ENCODE peak calls at places on chromosome 22, in eight cellular contexts. One of them, this sample, is unnamed.

GRCh38 chr22:39699631-39700348 is 129.2 kb downstream of the CACNA1I start:
- DNase-seq in ascending aorta: no peak
- DNase-seq in kidney: no peak
- DNase-seq in AG04450: no peak
- DNase-seq in cardiac muscle cell: no peak
- DNase-seq in left ventricle myocardium inferior: no peak
- DNase-seq in choroid plexus epithelial cell: no peak
- DNase-seq in body of pancreas: no peak
- DNase-seq in this sample: no peak

GRCh38 chr22:32615874-32616564 is 141.4 kb downstream of the FBXO7 start:
- DNase-seq in kidney: no peak
- DNase-seq in left ventricle myocardium inferior: no peak
- DNase-seq in cardiac muscle cell: no peak
- DNase-seq in body of pancreas: no peak
- DNase-seq in ascending aorta: no peak
- DNase-seq in choroid plexus epithelial cell: no peak
- DNase-seq in AG04450: no peak
- DNase-seq in this sample: no peak

GRCh38 chr22:31947296-31947695 is 3.0 kb downstream of the YWHAH start:
- DNase-seq in choroid plexus epithelial cell: peak
- DNase-seq in kidney: no peak
- DNase-seq in body of pancreas: no peak
- DNase-seq in AG04450: no peak
- DNase-seq in ascending aorta: no peak
- DNase-seq in cardiac muscle cell: peak
- DNase-seq in left ventricle myocardium inferior: no peak
- DNase-seq in this sample: no peak

GRCh38 chr22:46109474-46110003 is 40.8 kb upstream of the PPARA start:
- DNase-seq in body of pancreas: no peak
- DNase-seq in AG04450: no peak
- DNase-seq in choroid plexus epithelial cell: no peak
- DNase-seq in ascending aorta: no peak
- DNase-seq in cardiac muscle cell: no peak
- DNase-seq in left ventricle myocardium inferior: no peak
- DNase-seq in kidney: no peak
- DNase-seq in this sample: no peak

GRCh38 chr22:48352086-48352911 is 1475.4 kb downstream of the BRD1 start:
- DNase-seq in body of pancreas: no peak
- DNase-seq in AG04450: no peak
- DNase-seq in cardiac muscle cell: no peak
- DNase-seq in choroid plexus epithelial cell: no peak
- DNase-seq in ascending aorta: no peak
- DNase-seq in kidney: peak
- DNase-seq in left ventricle myocardium inferior: no peak
- DNase-seq in this sample: no peak

GRCh38 chr22:29840498-29840897 is 2.4 kb upstream of the ASCC2 start:
- DNase-seq in body of pancreas: no peak
- DNase-seq in cardiac muscle cell: no peak
- DNase-seq in kidney: no peak
- DNase-seq in choroid plexus epithelial cell: no peak
- DNase-seq in AG04450: no peak
- DNase-seq in ascending aorta: no peak
- DNase-seq in left ventricle myocardium inferior: no peak
- DNase-seq in this sample: no peak

GRCh38 chr22:18976197-18976751 is 40.2 kb upstream of the PRODH start:
- DNase-seq in AG04450: no peak
- DNase-seq in body of pancreas: peak
- DNase-seq in left ventricle myocardium inferior: no peak
- DNase-seq in kidney: peak
- DNase-seq in choroid plexus epithelial cell: no peak
- DNase-seq in ascending aorta: no peak
- DNase-seq in cardiac muscle cell: no peak
- DNase-seq in this sample: no peak

GRCh38 chr22:42651134-42651533 is 1.9 kb upstream of the CYB5R3 start:
- DNase-seq in body of pancreas: no peak
- DNase-seq in kidney: no peak
- DNase-seq in choroid plexus epithelial cell: no peak
- DNase-seq in cardiac muscle cell: no peak
- DNase-seq in ascending aorta: no peak
- DNase-seq in left ventricle myocardium inferior: no peak
- DNase-seq in AG04450: no peak
- DNase-seq in this sample: no peak

GRCh38 chr22:36493690-36494110 is 12.3 kb upstream of the TXN2 start:
- DNase-seq in ascending aorta: no peak
- DNase-seq in cardiac muscle cell: no peak
- DNase-seq in body of pancreas: no peak
- DNase-seq in AG04450: no peak
- DNase-seq in left ventricle myocardium inferior: peak
- DNase-seq in kidney: no peak
- DNase-seq in choroid plexus epithelial cell: no peak
- DNase-seq in this sample: no peak

DNA sequence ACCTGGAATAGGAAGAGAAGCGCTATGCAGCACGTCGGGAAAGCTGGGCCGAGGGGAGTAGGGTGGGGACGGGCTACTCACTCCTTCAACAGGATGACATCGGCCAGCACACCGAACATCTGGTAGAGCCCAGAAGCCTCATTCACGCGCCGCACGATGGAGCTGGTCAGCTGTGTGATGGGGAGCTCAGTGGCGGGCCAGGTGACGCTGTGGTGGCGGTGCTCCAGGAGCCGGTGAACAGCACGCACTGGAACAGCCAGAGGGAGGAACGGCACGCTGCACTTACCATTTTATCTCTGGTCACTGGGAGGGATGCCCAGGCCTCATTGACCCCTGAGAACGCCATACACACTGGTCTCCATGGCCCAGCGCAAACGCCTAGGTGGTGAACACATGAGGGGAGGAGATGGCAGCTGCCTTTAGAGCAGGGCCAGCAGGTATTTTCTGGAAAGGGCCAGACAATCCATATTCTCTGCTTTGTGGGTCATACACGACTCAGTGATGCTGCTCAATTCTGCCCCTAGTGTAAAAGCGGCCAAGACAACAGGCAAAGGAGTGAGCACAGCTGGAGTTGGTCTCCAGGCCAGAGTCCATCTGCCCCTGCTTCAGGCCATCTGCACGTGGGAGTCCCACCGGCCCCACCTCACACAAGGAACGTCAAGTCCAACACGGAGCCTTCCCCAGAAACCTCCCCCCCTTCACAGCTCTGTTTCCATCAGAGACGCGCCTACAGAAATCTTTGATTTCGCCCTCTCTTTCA is 8.8 kb downstream of the FOXRED2 start:
- DNase-seq in cardiac muscle cell: no peak
- DNase-seq in ascending aorta: no peak
- DNase-seq in body of pancreas: no peak
- DNase-seq in kidney: no peak
- DNase-seq in AG04450: no peak
- DNase-seq in left ventricle myocardium inferior: no peak
- DNase-seq in choroid plexus epithelial cell: peak
- DNase-seq in this sample: no peak
- TF ChIP-seq CTCF in cardiac muscle cell: no peak
- TF ChIP-seq CTCF in ascending aorta: no peak
- TF ChIP-seq CTCF in body of pancreas: no peak
- TF ChIP-seq CTCF in kidney: no peak
- TF ChIP-seq CTCF in AG04450: no peak
- TF ChIP-seq CTCF in left ventricle myocardium inferior: no peak
- TF ChIP-seq CTCF in choroid plexus epithelial cell: peak
- TF ChIP-seq CTCF in this sample: no peak

DNA sequence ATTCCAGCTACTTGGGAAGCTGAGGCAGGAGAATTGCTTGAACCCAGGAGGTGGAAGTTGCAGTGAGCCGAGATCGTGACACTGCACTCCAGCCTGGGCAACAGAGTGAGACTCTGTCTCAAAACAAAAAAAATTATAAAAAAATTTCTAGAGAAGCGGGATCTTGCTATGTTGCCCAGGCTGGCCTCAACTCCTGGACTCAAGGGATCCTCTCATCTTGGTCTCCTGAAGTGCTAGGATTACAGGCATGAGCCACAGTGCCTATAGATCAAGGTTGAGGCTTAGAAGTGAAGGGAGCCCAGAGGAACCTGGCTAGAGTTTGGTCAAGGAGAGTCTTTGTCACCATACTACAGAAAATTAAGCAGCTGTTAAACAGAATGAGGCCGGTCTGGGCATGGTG is 1.4 kb upstream of the MCM5 start:
- DNase-seq in kidney: no peak
- DNase-seq in left ventricle myocardium inferior: no peak
- DNase-seq in body of pancreas: no peak
- DNase-seq in cardiac muscle cell: no peak
- DNase-seq in choroid plexus epithelial cell: no peak
- DNase-seq in ascending aorta: no peak
- DNase-seq in AG04450: no peak
- DNase-seq in this sample: no peak
- H3K4me3 ChIP-seq in kidney: no peak
- H3K4me3 ChIP-seq in left ventricle myocardium inferior: no peak
- H3K4me3 ChIP-seq in body of pancreas: no peak
- H3K4me3 ChIP-seq in cardiac muscle cell: no peak
- H3K4me3 ChIP-seq in choroid plexus epithelial cell: no peak
- H3K4me3 ChIP-seq in ascending aorta: no peak
- H3K4me3 ChIP-seq in AG04450: no peak
- H3K4me3 ChIP-seq in this sample: no peak

GRCh38 chr22:37260939-37261338 is 16.9 kb upstream of the RAC2 start:
- DNase-seq in kidney: no peak
- DNase-seq in choroid plexus epithelial cell: peak
- DNase-seq in ascending aorta: peak
- DNase-seq in body of pancreas: peak
- DNase-seq in left ventricle myocardium inferior: peak
- DNase-seq in cardiac muscle cell: peak
- DNase-seq in AG04450: no peak
- DNase-seq in this sample: peak

GRCh38 chr22:37260396-37260795 is 16.3 kb upstream of the RAC2 start:
- DNase-seq in body of pancreas: no peak
- DNase-seq in ascending aorta: no peak
- DNase-seq in kidney: no peak
- DNase-seq in cardiac muscle cell: no peak
- DNase-seq in AG04450: no peak
- DNase-seq in choroid plexus epithelial cell: no peak
- DNase-seq in left ventricle myocardium inferior: no peak
- DNase-seq in this sample: no peak

GRCh38 chr22:37258810-37259472 is 14.9 kb upstream of the RAC2 start:
- DNase-seq in cardiac muscle cell: no peak
- DNase-seq in ascending aorta: no peak
- DNase-seq in body of pancreas: no peak
- DNase-seq in AG04450: no peak
- DNase-seq in left ventricle myocardium inferior: no peak
- DNase-seq in choroid plexus epithelial cell: no peak
- DNase-seq in kidney: no peak
- DNase-seq in this sample: no peak

GRCh38 chr22:37258005-37258790 is 14.1 kb upstream of the RAC2 start:
- DNase-seq in AG04450: no peak
- DNase-seq in cardiac muscle cell: no peak
- DNase-seq in ascending aorta: no peak
- DNase-seq in body of pancreas: no peak
- DNase-seq in kidney: no peak
- DNase-seq in choroid plexus epithelial cell: no peak
- DNase-seq in left ventricle myocardium inferior: no peak
- DNase-seq in this sample: no peak

GRCh38 chr22:37259540-37260029 is 15.5 kb upstream of the RAC2 start:
- DNase-seq in AG04450: no peak
- DNase-seq in ascending aorta: no peak
- DNase-seq in choroid plexus epithelial cell: peak
- DNase-seq in kidney: no peak
- DNase-seq in body of pancreas: no peak
- DNase-seq in left ventricle myocardium inferior: no peak
- DNase-seq in cardiac muscle cell: peak
- DNase-seq in this sample: peak
- TF ChIP-seq CTCF in AG04450: peak
- TF ChIP-seq CTCF in ascending aorta: no peak
- TF ChIP-seq CTCF in choroid plexus epithelial cell: peak
- TF ChIP-seq CTCF in kidney: peak
- TF ChIP-seq CTCF in body of pancreas: peak
- TF ChIP-seq CTCF in left ventricle myocardium inferior: peak
- TF ChIP-seq CTCF in cardiac muscle cell: peak
- TF ChIP-seq CTCF in this sample: peak

GRCh38 chr22:35641494-35642120 is 6.6 kb upstream of the APOL6 start:
- DNase-seq in AG04450: no peak
- DNase-seq in left ventricle myocardium inferior: no peak
- DNase-seq in kidney: no peak
- DNase-seq in body of pancreas: no peak
- DNase-seq in choroid plexus epithelial cell: no peak
- DNase-seq in cardiac muscle cell: no peak
- DNase-seq in ascending aorta: peak
- DNase-seq in this sample: no peak

GRCh38 chr22:35634981-35635540 is 13.2 kb upstream of the APOL6 start:
- DNase-seq in kidney: no peak
- DNase-seq in body of pancreas: no peak
- DNase-seq in choroid plexus epithelial cell: no peak
- DNase-seq in cardiac muscle cell: no peak
- DNase-seq in AG04450: no peak
- DNase-seq in ascending aorta: no peak
- DNase-seq in left ventricle myocardium inferior: no peak
- DNase-seq in this sample: no peak

GRCh38 chr22:35638408-35638807 is 9.8 kb upstream of the APOL6 start:
- DNase-seq in body of pancreas: peak
- DNase-seq in AG04450: peak
- DNase-seq in ascending aorta: peak
- DNase-seq in choroid plexus epithelial cell: peak
- DNase-seq in left ventricle myocardium inferior: peak
- DNase-seq in cardiac muscle cell: peak
- DNase-seq in kidney: peak
- DNase-seq in this sample: peak

GRCh38 chr22:35637254-35637653 is 11.0 kb upstream of the APOL6 start:
- DNase-seq in cardiac muscle cell: no peak
- DNase-seq in kidney: no peak
- DNase-seq in left ventricle myocardium inferior: no peak
- DNase-seq in ascending aorta: no peak
- DNase-seq in AG04450: no peak
- DNase-seq in body of pancreas: no peak
- DNase-seq in choroid plexus epithelial cell: no peak
- DNase-seq in this sample: no peak

DNA sequence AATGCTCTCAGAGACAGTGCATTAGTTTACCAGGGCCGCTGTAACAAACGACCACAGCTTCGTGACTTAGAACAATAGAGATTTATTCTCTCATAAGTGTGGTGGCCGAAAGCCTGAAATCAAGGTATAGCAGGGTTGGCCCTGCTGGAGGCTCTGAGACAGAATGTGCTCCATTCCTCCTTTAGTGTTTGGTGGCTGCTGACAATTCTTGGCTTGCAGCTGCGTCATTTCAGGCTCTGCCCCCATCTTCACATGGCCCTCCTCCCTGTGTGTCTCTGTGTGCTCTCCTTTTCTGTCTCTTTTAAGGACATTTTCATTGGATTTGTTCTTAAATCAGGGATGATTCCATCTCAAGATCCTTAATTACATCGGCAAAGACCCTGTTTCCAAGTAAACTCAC is 10.3 kb upstream of the APOL6 start:
- DNase-seq in body of pancreas: no peak
- DNase-seq in choroid plexus epithelial cell: no peak
- DNase-seq in kidney: no peak
- DNase-seq in left ventricle myocardium inferior: no peak
- DNase-seq in ascending aorta: no peak
- DNase-seq in AG04450: no peak
- DNase-seq in cardiac muscle cell: peak
- DNase-seq in this sample: peak
- H3K4me3 ChIP-seq in body of pancreas: no peak
- H3K4me3 ChIP-seq in choroid plexus epithelial cell: no peak
- H3K4me3 ChIP-seq in kidney: no peak
- H3K4me3 ChIP-seq in left ventricle myocardium inferior: peak
- H3K4me3 ChIP-seq in ascending aorta: no peak
- H3K4me3 ChIP-seq in AG04450: no peak
- H3K4me3 ChIP-seq in cardiac muscle cell: no peak
- H3K4me3 ChIP-seq in this sample: no peak

GRCh38 chr22:27488456-27489224 is 312.9 kb downstream of the MN1 start:
- DNase-seq in left ventricle myocardium inferior: no peak
- DNase-seq in AG04450: no peak
- DNase-seq in choroid plexus epithelial cell: peak
- DNase-seq in ascending aorta: no peak
- DNase-seq in cardiac muscle cell: peak
- DNase-seq in body of pancreas: peak
- DNase-seq in kidney: no peak
- DNase-seq in this sample: no peak
- TF ChIP-seq CTCF in left ventricle myocardium inferior: peak
- TF ChIP-seq CTCF in AG04450: no peak
- TF ChIP-seq CTCF in choroid plexus epithelial cell: peak
- TF ChIP-seq CTCF in ascending aorta: no peak
- TF ChIP-seq CTCF in cardiac muscle cell: no peak
- TF ChIP-seq CTCF in body of pancreas: peak
- TF ChIP-seq CTCF in kidney: no peak
- TF ChIP-seq CTCF in this sample: no peak

This sample was measured in fibroblast of villous mesenchyme.